ENCODE peak calls at places on chromosomes 3 and 15, in four cellular contexts. N is glutamatergic neuron, I is HL-60, W is EL. F is an unnamed sample.

GRCh38 chr3:98012974-98013373 is 22.1 kb downstream of the GABRR3 start:
- DNase-seq in N (no peak), I (peak; percentile 5), W (no peak), F (no peak)

GRCh38 chr15:57646057-57646456 is 54.4 kb downstream of the MYZAP start:
- DNase-seq in N (no peak), I (no peak), W (no peak), F (no peak)

GRCh38 chr3:137765310-137766033 is 1.4 kb downstream of the SOX14 start:
- DNase-seq in N (peak; percentile 19), I (no peak), W (no peak), F (peak; percentile 17)

GRCh38 chr15:50107591-50108408 is 11.2 kb downstream of the ATP8B4 start:
- DNase-seq in N (no peak), I (peak; percentile 90), W (no peak), F (no peak)

GRCh38 chr3:186839874-186840641 is 2.5 kb upstream of the ADIPOQ start:
- DNase-seq in N (peak; percentile 21), I (no peak), W (peak; percentile 39), F (no peak)

GRCh38 chr3:112092439-112093179 is 6.4 kb downstream of the C3orf52 start:
- DNase-seq in N (no peak), I (no peak), W (peak; percentile 42), F (no peak)

GRCh38 chr3:155252021-155252420 is 41.5 kb downstream of the STRIT1 start:
- DNase-seq in N (no peak), I (no peak), W (no peak), F (no peak)

GRCh38 chr15:62648954-62649353 is 393.6 kb upstream of the TPM1 start:
- DNase-seq in N (no peak), I (no peak), W (peak; percentile 33), F (no peak)

GRCh38 chr3:43773273-43774104 is 82.8 kb downstream of the ABHD5 start:
- DNase-seq in N (no peak), I (no peak), W (no peak), F (no peak)

GRCh38 chr3:84184937-84185336 is 773.9 kb upstream of the CADM2 start:
- DNase-seq in N (no peak), I (no peak), W (no peak), F (no peak)

GRCh38 chr15:48373855-48374421 is 42.7 kb downstream of the DUT start:
- DNase-seq in N (no peak), I (no peak), W (peak; percentile 81), F (no peak)

GRCh38 chr3:71584216-71585061 is 911 bp upstream of the FOXP1 start:
- DNase-seq in N (peak; percentile 28), I (peak; percentile 28), W (peak; percentile 63), F (peak; percentile 34)

GRCh38 chr15:92907880-92908279 is 7.8 kb downstream of the CHD2 start:
- DNase-seq in N (no peak), I (no peak), W (peak; percentile 89), F (no peak)

GRCh38 chr3:106036706-106037105 is 167.9 kb upstream of the CBLB start:
- DNase-seq in N (no peak), I (no peak), W (no peak), F (no peak)

GRCh38 chr3:74532446-74532845 is 82.0 kb downstream of the CNTN3 start:
- DNase-seq in N (no peak), I (no peak), W (peak; percentile 88), F (no peak)

GRCh38 chr3:124763206-124763605 is 33.0 kb downstream of the UMPS start:
- DNase-seq in N (no peak), I (no peak), W (no peak), F (no peak)

GRCh38 chr15:92869977-92870644 is 30.0 kb upstream of the CHD2 start:
- DNase-seq in N (no peak), I (no peak), W (peak; percentile 31), F (no peak)

GRCh38 chr3:37892917-37893595 is 31.4 kb downstream of the CTDSPL start:
- DNase-seq in N (no peak), I (no peak), W (no peak), F (peak; percentile 59)

GRCh38 chr3:130835483-130835882 is 58.4 kb upstream of the ATP2C1 start:
- DNase-seq in N (no peak), I (no peak), W (no peak), F (no peak)

GRCh38 chr3:9074079-9074478 is 110.8 kb upstream of the RAD18 start:
- DNase-seq in N (no peak), I (no peak), W (peak; percentile 47), F (no peak)

GRCh38 chr15:35320158-35320780 is 225.7 kb downstream of the DPH6 start:
- DNase-seq in N (no peak), I (no peak), W (no peak), F (no peak)

GRCh38 chr3:126313580-126314304 is 43.5 kb downstream of the KLF15 start:
- DNase-seq in N (no peak), I (no peak), W (no peak), F (no peak)

GRCh38 chr15:66389098-66389858 is 2.6 kb downstream of the MAP2K1 start:
- DNase-seq in N (no peak), I (no peak), W (no peak), F (no peak)

GRCh38 chr3:71580636-71581215 is 2.8 kb downstream of the FOXP1 start:
- DNase-seq in N (no peak), I (no peak), W (peak; percentile 16), F (no peak)

GRCh38 chr15:46441294-46442062 is 806.6 kb downstream of the SQOR start:
- DNase-seq in N (no peak), I (no peak), W (peak; percentile 49), F (no peak)

GRCh38 chr3:194137314-194138097 is 1.6 kb downstream of the HES1 start:
- DNase-seq in N (peak; percentile 42), I (no peak), W (peak; percentile 58), F (peak; percentile 50)

GRCh38 chr3:108159865-108160264 is 62.4 kb downstream of the IFT57 start:
- DNase-seq in N (no peak), I (no peak), W (peak; percentile 84), F (no peak)

GRCh38 chr3:120013481-120013880 is 80.8 kb downstream of the GSK3B start:
- DNase-seq in N (no peak), I (no peak), W (no peak), F (no peak)

F was measured in endothelial cell.